ENCODE peak calls at places on chromosomes 4 and X, in six cellular contexts. C, Y, D, F, G and X are unnamed samples.

GRCh38 chrX:12118134-12118533 is 20.1 kb upstream of the FRMPD4 start:
- DNase-seq in C (no peak), Y (no peak), D (no peak), F (no peak), G (no peak), X (no peak)

GRCh38 chr4:173360587-173361221 is 10.1 kb upstream of the SAP30 start:
- DNase-seq in C (no peak), Y (no peak), D (no peak), F (no peak), G (no peak), X (no peak)

GRCh38 chr4:123110685-123111084 is 188.3 kb upstream of the NUDT6 start:
- DNase-seq in C (no peak), Y (no peak), D (no peak), F (no peak), G (no peak), X (no peak)

GRCh38 chrX:65772842-65773241 is 105.4 kb downstream of the MSN start:
- DNase-seq in C (peak; percentile 35), Y (no peak), D (peak; percentile 4), F (no peak), G (peak; percentile 14), X (no peak)

GRCh38 chr4:4507403-4507802 is 34.4 kb downstream of the STX18 start:
- DNase-seq in C (no peak), Y (no peak), D (no peak), F (no peak), G (no peak), X (no peak)

GRCh38 chr4:97761760-97762512 is 381.3 kb downstream of the STPG2 start:
- DNase-seq in C (no peak), Y (no peak), D (no peak), F (no peak), G (no peak), X (no peak)

GRCh38 chr4:85862896-85863295 is 387.9 kb downstream of the ARHGAP24 start:
- DNase-seq in C (no peak), Y (no peak), D (no peak), F (no peak), G (no peak), X (no peak)

GRCh38 chrX:77740376-77740905 is 45.6 kb downstream of the ATRX start:
- DNase-seq in C (no peak), Y (no peak), D (no peak), F (no peak), G (no peak), X (no peak)

GRCh38 chrX:15524417-15524816 is 23.8 kb downstream of the BMX start:
- DNase-seq in C (no peak), Y (no peak), D (no peak), F (no peak), G (no peak), X (no peak)

GRCh38 chr4:48133668-48134444 is at the start of gene TXK:
- DNase-seq in C (no peak), Y (no peak), D (no peak), F (no peak), G (no peak), X (no peak)

GRCh38 chr4:86089924-86090323 is 269.9 kb downstream of the MAPK10 start:
- DNase-seq in C (no peak), Y (no peak), D (no peak), F (no peak), G (no peak), X (no peak)

GRCh38 chrX:23292979-23293651 is 41.5 kb upstream of the PTCHD1 start:
- DNase-seq in C (no peak), Y (no peak), D (no peak), F (peak; percentile 59), G (no peak), X (no peak)

GRCh38 chr4:175813126-175813715 is 1.2 kb upstream of the GPM6A start:
- DNase-seq in C (no peak), Y (no peak), D (no peak), F (no peak), G (no peak), X (no peak)

GRCh38 chr4:164772076-164772475 is 18.1 kb downstream of the SMIM31 start:
- DNase-seq in C (no peak), Y (no peak), D (no peak), F (no peak), G (no peak), X (no peak)

GRCh38 chr4:164771088-164771487 is 17.2 kb downstream of the SMIM31 start:
- DNase-seq in C (no peak), Y (no peak), D (no peak), F (no peak), G (no peak), X (no peak)

GRCh38 chr4:164770051-164770724 is 16.3 kb downstream of the SMIM31 start:
- DNase-seq in C (no peak), Y (no peak), D (no peak), F (no peak), G (no peak), X (no peak)

GRCh38 chr4:164765096-164765495 is 11.2 kb downstream of the SMIM31 start:
- DNase-seq in C (no peak), Y (no peak), D (no peak), F (no peak), G (no peak), X (no peak)

DNA sequence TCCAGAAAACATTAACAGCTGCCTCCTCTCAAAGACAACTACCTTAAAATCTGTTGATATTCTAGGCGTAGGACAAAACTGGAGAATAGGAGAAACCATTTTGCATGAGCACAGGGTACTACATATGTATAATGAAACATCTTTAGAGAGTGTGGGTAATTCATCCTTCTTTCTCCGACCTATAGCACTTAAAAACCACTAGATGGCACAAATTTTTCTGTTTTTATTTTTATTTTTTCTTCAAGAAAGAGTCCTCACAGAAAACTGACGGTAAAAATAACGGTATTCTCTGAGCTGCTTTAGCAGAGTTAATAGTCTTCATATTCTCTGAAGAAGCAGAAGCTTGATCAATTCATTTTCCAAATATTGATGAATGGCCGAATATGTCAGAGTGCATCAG is 14.6 kb downstream of the SMIM31 start:
- DNase-seq in C (no peak), Y (no peak), D (no peak), F (no peak), G (no peak), X (no peak)
- TF ChIP-seq CTCF in C (no peak), Y (peak; percentile 16), D (no peak), F (no peak), G (no peak), X (no peak)

DNA sequence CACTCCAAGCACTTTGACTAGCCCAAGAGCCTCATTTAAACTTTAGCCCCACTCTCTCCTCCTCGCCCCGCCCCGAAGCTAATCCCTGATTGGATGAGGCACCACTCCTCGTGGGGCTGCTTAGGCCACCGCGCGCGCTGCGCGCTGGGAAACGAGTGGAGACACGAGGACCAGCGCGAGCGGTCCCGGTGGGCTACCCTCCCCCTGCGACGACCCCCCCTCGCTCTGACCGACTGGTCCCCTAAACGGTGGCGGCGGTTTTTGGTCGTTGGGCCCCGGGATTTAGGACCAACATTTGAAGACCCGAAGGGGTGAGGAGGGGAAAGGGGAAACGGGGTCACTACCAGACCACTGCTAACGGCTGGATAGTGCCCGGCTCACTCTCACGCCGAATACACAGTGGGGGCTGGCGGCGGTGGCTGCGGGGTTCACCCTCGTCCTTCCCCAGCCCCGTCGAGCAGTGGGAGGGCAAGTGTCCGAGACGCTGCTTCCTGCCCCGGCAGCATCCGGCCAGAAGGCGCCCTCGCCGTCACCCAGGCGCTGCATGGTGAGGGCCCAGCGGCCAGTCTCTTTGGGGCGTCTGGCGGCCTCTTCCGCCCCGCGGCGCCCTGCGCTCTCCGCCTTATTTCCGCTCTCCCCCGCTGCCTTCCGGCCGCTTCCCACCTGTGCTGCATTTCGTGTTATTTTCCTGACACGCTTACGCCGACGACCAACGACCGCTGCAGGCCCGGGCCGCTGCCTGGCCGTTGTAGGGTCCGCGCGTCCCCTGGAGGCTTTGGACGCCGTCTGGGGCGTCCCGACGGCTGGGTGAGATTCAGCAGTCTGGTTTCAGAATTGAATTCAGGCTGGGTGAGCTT is at the start of gene RBM46:
- DNase-seq in C (no peak), Y (no peak), D (no peak), F (no peak), G (no peak), X (peak; percentile 43)
- TF ChIP-seq CTCF in C (no peak), Y (no peak), D (no peak), F (no peak), G (no peak), X (no peak)

GRCh38 chr4:2624782-2625548 is 88.5 kb downstream of the FAM193A start:
- DNase-seq in C (no peak), Y (no peak), D (no peak), F (peak; percentile 53), G (no peak), X (no peak)

GRCh38 chr4:2626231-2626630 is 89.8 kb downstream of the FAM193A start:
- DNase-seq in C (no peak), Y (no peak), D (no peak), F (peak; percentile 45), G (no peak), X (no peak)

GRCh38 chr4:2634014-2634413 is 97.6 kb downstream of the FAM193A start:
- DNase-seq in C (no peak), Y (no peak), D (no peak), F (no peak), G (no peak), X (no peak)

GRCh38 chr4:2636331-2636730 is 99.9 kb downstream of the FAM193A start:
- DNase-seq in C (no peak), Y (no peak), D (no peak), F (peak; percentile 3), G (no peak), X (no peak)

DNA sequence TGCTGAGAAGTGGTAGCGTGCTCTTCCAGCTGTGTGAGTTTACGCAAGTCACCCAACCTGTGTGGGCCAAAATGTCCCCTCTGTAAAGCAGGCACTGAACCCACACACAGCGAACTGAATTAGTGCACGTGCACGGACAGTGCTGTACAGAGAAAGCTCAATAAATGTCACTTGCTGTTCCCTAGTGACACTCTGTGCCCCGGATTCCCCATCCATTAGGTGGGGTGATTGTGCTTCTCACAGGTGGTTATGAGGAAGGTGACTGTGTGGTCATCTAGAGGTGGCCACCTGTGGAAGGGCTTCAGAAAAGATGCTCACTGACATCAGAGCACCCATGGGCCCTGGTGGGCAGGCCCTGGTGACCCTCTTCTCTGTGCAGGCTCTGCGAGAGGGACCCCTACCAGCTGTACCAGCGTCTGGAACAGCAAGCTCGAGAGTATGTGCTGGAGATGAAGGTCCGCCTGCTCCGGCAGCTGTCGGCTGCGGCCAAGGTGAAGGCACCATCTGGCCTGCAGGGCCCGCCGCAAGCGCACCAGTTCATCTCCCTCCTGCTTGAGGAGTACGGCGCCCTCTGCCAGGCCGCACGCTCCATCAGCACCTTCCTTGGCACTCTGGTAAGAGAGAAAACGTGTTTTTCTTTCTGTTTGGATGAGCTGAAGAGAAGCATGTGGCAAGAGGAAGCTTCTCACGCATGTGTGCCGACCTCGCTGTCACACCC is 94.3 kb downstream of the FAM193A start:
- DNase-seq in C (no peak), Y (no peak), D (no peak), F (peak; percentile 45), G (no peak), X (no peak)
- TF ChIP-seq CTCF in C (no peak), Y (no peak), D (no peak), F (no peak), G (no peak), X (no peak)

DNA sequence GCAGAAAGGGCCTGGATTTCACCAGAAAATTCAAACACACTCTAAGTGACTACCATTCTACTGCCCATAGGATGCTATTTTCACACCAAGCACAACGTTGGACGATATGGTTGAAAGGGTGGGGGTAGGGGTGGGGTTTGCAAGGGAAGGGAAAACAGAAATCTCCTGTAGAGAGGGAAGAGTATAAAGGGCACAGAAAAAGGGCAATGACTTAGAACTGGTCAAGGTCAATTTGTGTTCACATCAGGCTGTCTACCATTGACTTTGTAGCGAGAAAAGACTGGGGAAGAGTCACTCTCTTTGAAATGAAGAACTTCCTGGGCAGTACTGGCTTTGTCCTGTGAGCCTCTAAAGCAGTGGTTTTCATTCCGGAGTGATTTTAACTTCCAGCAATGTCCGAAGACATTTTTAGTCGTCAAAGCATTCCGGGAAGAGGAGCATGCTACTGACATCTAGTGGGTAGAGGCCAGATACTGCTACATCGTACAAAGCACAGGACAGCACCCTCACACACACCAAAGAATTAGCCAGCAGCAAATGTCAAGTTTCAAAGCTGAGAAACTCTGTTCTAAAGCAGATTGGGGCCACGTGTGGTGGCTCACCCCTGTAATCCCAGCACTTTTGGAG is 48.4 kb upstream of the SLC7A3 start:
- DNase-seq in C (no peak), Y (no peak), D (no peak), F (no peak), G (peak; percentile 3), X (no peak)
- TF ChIP-seq CTCF in C (no peak), Y (no peak), D (no peak), F (no peak), G (no peak), X (no peak)